ENCODE peak calls at places on chromosome 5, in four cellular contexts. F is gastrocnemius medialis, X is HFFc6, I is MCF 10A. Y is an unnamed sample.

GRCh38 chr5:143968071-143968878 is 156.3 kb downstream of the HMHB1 start:
- DNase-seq in F (no peak), X (peak; percentile 78), I (peak; percentile 80), Y (peak; percentile 37)

GRCh38 chr5:116572375-116573278 is 2.0 kb downstream of the SEMA6A start:
- DNase-seq in F (no peak), X (no peak), I (no peak), Y (no peak)

GRCh38 chr5:74310386-74310785 is 330.1 kb downstream of the ENC1 start:
- DNase-seq in F (no peak), X (peak; percentile 37), I (peak; percentile 38), Y (no peak)

GRCh38 chr5:33761139-33761538 is 130.7 kb downstream of the ADAMTS12 start:
- DNase-seq in F (no peak), X (peak; percentile 30), I (no peak), Y (no peak)

GRCh38 chr5:91151947-91152346 is 231.2 kb downstream of the ARRDC3 start:
- DNase-seq in F (peak; percentile 40), X (peak; percentile 77), I (peak; percentile 96), Y (no peak)

GRCh38 chr5:91091471-91092234 is 291.5 kb downstream of the ARRDC3 start:
- DNase-seq in F (no peak), X (no peak), I (no peak), Y (no peak)

GRCh38 chr5:88944751-88945507 is 61.9 kb upstream of the MEF2C start:
- DNase-seq in F (no peak), X (peak; percentile 27), I (no peak), Y (no peak)

GRCh38 chr5:124873189-124873588 is 126.8 kb upstream of the ZNF608 start:
- DNase-seq in F (no peak), X (no peak), I (peak; percentile 14), Y (no peak)

GRCh38 chr5:102638316-102638715 is 116.8 kb upstream of the PAM start:
- DNase-seq in F (no peak), X (no peak), I (no peak), Y (no peak)

GRCh38 chr5:68285075-68285827 is 69.7 kb downstream of the PIK3R1 start:
- DNase-seq in F (no peak), X (no peak), I (no peak), Y (peak; percentile 40)

GRCh38 chr5:63228154-63228553 is 649.5 kb downstream of the LRRC70 start:
- DNase-seq in F (no peak), X (no peak), I (no peak), Y (no peak)

GRCh38 chr5:178435321-178436238 is 154.6 kb downstream of the COL23A1 start:
- DNase-seq in F (no peak), X (no peak), I (no peak), Y (no peak)

GRCh38 chr5:1209896-1210776 is 8.7 kb downstream of the SLC6A19 start:
- DNase-seq in F (no peak), X (no peak), I (no peak), Y (no peak)
- TF ChIP-seq CTCF in F (no peak), X (no peak), I (no peak), Y (no peak)

GRCh38 chr5:59218424-59219045 is 635.7 kb downstream of the RAB3C start:
- DNase-seq in F (no peak), X (no peak), I (peak; percentile 11), Y (no peak)
- TF ChIP-seq CTCF in F (peak; percentile 43), X (peak; percentile 78), I (peak; percentile 39), Y (peak; percentile 23)

DNA sequence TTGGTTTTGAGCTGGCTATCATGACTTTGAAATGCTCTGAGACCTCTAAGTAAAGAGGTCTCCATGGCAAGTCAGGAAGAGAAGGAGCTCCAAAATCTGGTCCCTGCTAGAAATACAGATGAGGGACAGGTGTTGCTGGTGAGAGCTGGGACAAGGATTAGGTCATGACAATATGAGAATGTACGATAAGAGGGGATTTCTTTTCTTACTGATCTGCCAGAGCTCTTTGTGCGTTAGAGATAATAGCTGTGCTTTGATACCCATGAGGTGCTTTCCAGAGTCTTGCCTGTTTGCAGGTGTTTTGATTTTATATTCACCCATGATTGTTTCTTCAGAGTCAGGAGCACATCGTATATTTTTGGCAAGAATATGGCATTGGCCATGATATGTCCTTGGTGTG is 56.5 kb downstream of the ANKRD33B start:
- DNase-seq in F (no peak), X (no peak), I (no peak), Y (no peak)
- TF ChIP-seq CTCF in F (no peak), X (no peak), I (no peak), Y (no peak)

DNA sequence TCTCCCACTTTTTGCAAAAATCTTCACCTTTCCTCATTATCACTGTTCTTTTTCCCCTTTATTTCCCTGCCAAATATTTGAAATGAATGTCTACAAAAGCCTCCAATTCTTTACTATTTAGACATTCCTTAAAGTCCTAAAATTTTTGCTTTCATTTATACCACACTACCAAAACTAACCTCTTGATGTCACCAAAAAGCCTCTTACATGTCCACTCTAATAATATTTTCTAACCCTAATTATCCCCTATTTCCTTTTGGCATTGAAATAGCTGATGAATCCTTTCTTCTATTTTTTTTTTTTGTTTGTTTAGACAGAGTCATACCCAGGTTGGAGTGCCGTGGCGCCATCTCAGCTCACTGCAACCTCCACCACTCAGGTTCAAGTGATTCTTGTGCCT is 32.3 kb upstream of the NRG2 start:
- DNase-seq in F (no peak), X (peak; percentile 25), I (peak; percentile 27), Y (no peak)
- TF ChIP-seq CTCF in F (no peak), X (peak; percentile 68), I (peak; percentile 69), Y (no peak)

DNA sequence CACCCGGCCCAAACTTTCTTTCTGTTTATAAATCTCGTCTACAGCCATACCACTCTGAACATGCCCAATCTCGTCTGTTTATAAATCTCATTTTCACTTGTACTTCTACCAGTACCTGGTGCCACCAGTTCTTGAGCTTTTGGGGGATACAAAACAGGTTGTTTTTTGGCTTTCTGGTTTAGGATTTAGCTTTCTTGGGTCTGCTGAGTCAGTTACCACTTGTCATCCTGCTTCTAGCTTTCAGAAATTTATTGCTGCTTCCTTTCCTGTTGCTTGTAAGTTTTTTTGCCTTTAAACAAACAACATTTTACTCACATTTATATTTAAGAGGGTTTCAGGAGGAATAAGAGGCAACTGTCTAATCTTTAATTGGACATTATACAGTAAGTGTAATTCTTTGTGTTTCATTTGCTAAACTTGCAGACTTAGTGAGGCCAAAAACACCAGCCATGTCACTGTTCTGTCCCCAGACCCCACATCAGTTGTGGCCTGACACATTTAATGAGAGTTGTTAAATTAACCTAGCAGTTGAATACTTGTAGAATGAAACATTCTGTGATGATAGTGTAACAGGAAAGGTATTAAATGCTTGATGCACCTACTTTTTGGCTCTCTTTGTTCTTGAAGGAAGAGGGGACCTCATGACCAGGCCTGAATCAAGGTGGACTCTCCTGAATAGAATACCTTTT is 11.8 kb downstream of the NDFIP1 start:
- DNase-seq in F (no peak), X (peak; percentile 19), I (no peak), Y (no peak)
- TF ChIP-seq CTCF in F (no peak), X (no peak), I (no peak), Y (no peak)

DNA sequence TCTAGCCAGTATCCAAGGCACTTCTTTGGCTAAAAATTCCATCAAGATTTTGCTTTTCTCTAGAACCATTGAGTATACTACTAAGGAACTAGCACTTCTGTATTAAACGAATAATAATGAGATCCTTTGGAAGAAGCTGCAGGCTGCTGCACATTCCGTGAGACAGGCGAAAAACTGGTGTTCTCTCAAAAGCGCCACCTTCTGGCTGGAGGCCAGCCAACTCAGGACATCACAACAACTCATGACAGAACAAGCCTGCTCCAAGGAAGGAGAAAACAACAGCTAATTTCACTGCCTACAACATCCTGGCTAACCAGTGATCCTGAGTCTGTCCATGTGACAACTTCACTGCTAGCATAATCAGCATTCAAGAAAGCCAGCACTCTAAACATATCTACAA is 150.4 kb downstream of the YTHDC2 start:
- DNase-seq in F (no peak), X (peak; percentile 55), I (peak; percentile 79), Y (peak; percentile 15)
- TF ChIP-seq CTCF in F (no peak), X (peak; percentile 81), I (peak; percentile 31), Y (peak; percentile 52)

Y was measured in GM10248.